ENCODE peak calls at places on chromosomes 16 and 17, in seven cellular contexts. O is NCI-H345; M is tibial nerve; H is activated T-cell treated with anti-CD3 and anti-CD28 coated beads, Interleukin-2, amount 50 U/mL, for 72 hours; D is HCEC 1CT; T is Right ventricle myocardium superior; F is T-helper 9 cell. V is an unnamed sample.

GRCh38 chr16:1494129-1494640 is 1.0 kb downstream of the TELO2 start:
- DNase-seq in O (no peak), M (peak; percentile 26), H (no peak), D (peak; percentile 67), T (peak; percentile 80), F (no peak), V (peak; percentile 71)

GRCh38 chr17:33012522-33013033 is 20.9 kb downstream of the SPACA3 start:
- DNase-seq in O (no peak), M (no peak), H (no peak), D (peak; percentile 95), T (no peak), F (no peak), V (peak; percentile 80)

GRCh38 chr17:64718058-64718457 is 56.0 kb upstream of the SMURF2 start:
- DNase-seq in O (no peak), M (no peak), H (no peak), D (no peak), T (no peak), F (no peak), V (no peak)

GRCh38 chr17:4317648-4318047 is 48.8 kb downstream of the UBE2G1 start:
- DNase-seq in O (no peak), M (no peak), H (no peak), D (no peak), T (no peak), F (no peak), V (no peak)

GRCh38 chr17:82318169-82318498 is 726 bp upstream of the CD7 start:
- DNase-seq in O (no peak), M (no peak), H (no peak), D (no peak), T (no peak), F (no peak), V (no peak)

GRCh38 chr16:85385463-85386331 is 227.4 kb upstream of the GSE1 start:
- DNase-seq in O (peak; percentile 36), M (no peak), H (no peak), D (no peak), T (peak; percentile 36), F (no peak), V (no peak)

GRCh38 chr17:40122944-40123810 is 1.4 kb downstream of the MSL1 start:
- DNase-seq in O (peak; percentile 53), M (peak; percentile 26), H (peak; percentile 65), D (peak; percentile 26), T (peak; percentile 61), F (peak; percentile 42), V (peak; percentile 35)

GRCh38 chr17:67258836-67259468 is 14.0 kb upstream of the HELZ start:
- DNase-seq in O (no peak), M (no peak), H (peak; percentile 28), D (no peak), T (no peak), F (no peak), V (no peak)

GRCh38 chr17:50425682-50426471 is at the start of gene ACSF2:
- DNase-seq in O (peak; percentile 7), M (peak; percentile 60), H (peak; percentile 81), D (peak; percentile 54), T (peak; percentile 85), F (peak; percentile 70), V (peak; percentile 62)

GRCh38 chr17:43477832-43478634 is 5.7 kb upstream of the DHX8 start:
- DNase-seq in O (no peak), M (no peak), H (no peak), D (no peak), T (no peak), F (no peak), V (no peak)

GRCh38 chr17:1553354-1554266 is 9.0 kb downstream of the PITPNA start:
- DNase-seq in O (no peak), M (no peak), H (no peak), D (no peak), T (no peak), F (no peak), V (no peak)

GRCh38 chr16:23351360-23351759 is 49.3 kb downstream of the SCNN1B start:
- DNase-seq in O (no peak), M (no peak), H (no peak), D (no peak), T (no peak), F (no peak), V (no peak)

GRCh38 chr16:53745753-53746258 is 41.9 kb downstream of the FTO start:
- DNase-seq in O (no peak), M (no peak), H (no peak), D (peak; percentile 74), T (no peak), F (no peak), V (peak; percentile 59)

GRCh38 chr17:58763263-58763662 is 7.6 kb downstream of the PPM1E start:
- DNase-seq in O (no peak), M (no peak), H (no peak), D (no peak), T (no peak), F (no peak), V (no peak)

GRCh38 chr16:68737046-68737729 is at the start of gene CDH1:
- DNase-seq in O (peak; percentile 90), M (no peak), H (peak; percentile 49), D (no peak), T (no peak), F (no peak), V (no peak)

GRCh38 chr17:17840751-17841591 is 4.2 kb upstream of the SREBF1 start:
- DNase-seq in O (peak; percentile 54), M (peak; percentile 65), H (no peak), D (peak; percentile 57), T (no peak), F (no peak), V (peak; percentile 63)

GRCh38 chr17:63774141-63774981 is at the start of gene DDX42:
- DNase-seq in O (no peak), M (no peak), H (peak; percentile 92), D (peak; percentile 68), T (peak; percentile 92), F (peak; percentile 85), V (peak; percentile 63)

GRCh38 chr17:78414178-78415162 is 36.0 kb downstream of the PGS1 start:
- DNase-seq in O (no peak), M (no peak), H (peak; percentile 67), D (no peak), T (no peak), F (peak; percentile 32), V (no peak)

GRCh38 chr17:79835953-79836951 is 3.0 kb downstream of the CBX4 start:
- DNase-seq in O (peak; percentile 22), M (no peak), H (no peak), D (no peak), T (peak; percentile 65), F (no peak), V (no peak)

GRCh38 chr16:57795431-57795878 is 6.8 kb downstream of the KIFC3 start:
- DNase-seq in O (peak; percentile 62), M (no peak), H (peak; percentile 41), D (peak; percentile 34), T (no peak), F (no peak), V (peak; percentile 50)

GRCh38 chr17:27541326-27542023 is 85.2 kb downstream of the KSR1 start:
- DNase-seq in O (no peak), M (no peak), H (no peak), D (no peak), T (no peak), F (no peak), V (no peak)

GRCh38 chr17:19727466-19728113 is 11.2 kb upstream of the SLC47A2 start:
- DNase-seq in O (peak; percentile 21), M (peak; percentile 93), H (no peak), D (peak; percentile 42), T (peak; percentile 69), F (no peak), V (peak; percentile 50)

GRCh38 chr16:11639925-11640899 is 28.0 kb upstream of the SNN start:
- DNase-seq in O (peak; percentile 39), M (peak; percentile 92), H (no peak), D (peak; percentile 99), T (peak; percentile 89), F (no peak), V (peak; percentile 97)

V was measured in RPMI7951.